ENCODE peak calls at places on chromosomes 2 and 18, in six cellular contexts. Q, M, D, C, V and H are unnamed samples.

GRCh38 chr2:102806250-102806837 is 44.5 kb downstream of the TMEM182 start:
- DNase-seq in Q (peak; percentile 90), M (peak; percentile 50), D (peak; percentile 73), C (peak; percentile 84), V (peak; percentile 88), H (peak; percentile 44)

GRCh38 chr2:236021497-236022057 is 146.6 kb downstream of the GBX2 start:
- DNase-seq in Q (no peak), M (no peak), D (no peak), C (no peak), V (no peak), H (no peak)

GRCh38 chr2:41668529-41668928 is 379.3 kb upstream of the PKDCC start:
- DNase-seq in Q (peak; percentile 5), M (no peak), D (no peak), C (peak; percentile 7), V (peak; percentile 20), H (no peak)

GRCh38 chr2:225122582-225123486 is 80.6 kb upstream of the DOCK10 start:
- DNase-seq in Q (peak; percentile 33), M (peak; percentile 13), D (peak; percentile 29), C (peak; percentile 42), V (peak; percentile 19), H (peak; percentile 15)

GRCh38 chr2:127508621-127509034 is 17.7 kb downstream of the IWS1 start:
- DNase-seq in Q (peak; percentile 98), M (peak; percentile 39), D (peak; percentile 97), C (peak; percentile 90), V (peak; percentile 37), H (peak; percentile 59)

GRCh38 chr2:172985139-172985874 is 90.3 kb upstream of the MAP3K20 start:
- DNase-seq in Q (peak; percentile 40), M (no peak), D (peak; percentile 66), C (peak; percentile 77), V (no peak), H (no peak)

GRCh38 chr18:78403371-78403770 is 576.2 kb upstream of the SALL3 start:
- DNase-seq in Q (no peak), M (no peak), D (no peak), C (no peak), V (no peak), H (no peak)

GRCh38 chr2:138503087-138503442 is 1.5 kb downstream of the SPOPL start:
- DNase-seq in Q (no peak), M (no peak), D (peak; percentile 28), C (no peak), V (no peak), H (no peak)

GRCh38 chr18:60053747-60054304 is 154.0 kb downstream of the PMAIP1 start:
- DNase-seq in Q (peak; percentile 79), M (peak; percentile 65), D (peak; percentile 97), C (peak; percentile 90), V (peak; percentile 34), H (peak; percentile 89)

GRCh38 chr18:31648966-31649429 is 35.4 kb downstream of the B4GALT6 start:
- DNase-seq in Q (no peak), M (no peak), D (peak; percentile 45), C (peak; percentile 65), V (peak; percentile 18), H (no peak)

GRCh38 chr2:100522430-100522829 is 40.4 kb upstream of the PDCL3 start:
- DNase-seq in Q (peak; percentile 3), M (no peak), D (no peak), C (no peak), V (no peak), H (no peak)

GRCh38 chr2:59385971-59386370 is 1144.8 kb upstream of the FANCL start:
- DNase-seq in Q (no peak), M (no peak), D (no peak), C (no peak), V (no peak), H (no peak)

GRCh38 chr2:96826546-96827278 is 10.6 kb downstream of the CNNM3 start:
- DNase-seq in Q (no peak), M (no peak), D (no peak), C (no peak), V (no peak), H (no peak)

GRCh38 chr2:178910005-178910404 is 102.8 kb upstream of the TTN start:
- DNase-seq in Q (no peak), M (no peak), D (no peak), C (no peak), V (no peak), H (no peak)

GRCh38 chr2:173462908-173463840 is 108.5 kb downstream of the CDCA7 start:
- DNase-seq in Q (peak; percentile 20), M (no peak), D (no peak), C (no peak), V (no peak), H (peak; percentile 17)

GRCh38 chr18:73235921-73236320 is 368.1 kb upstream of the NETO1 start:
- DNase-seq in Q (no peak), M (no peak), D (no peak), C (peak; percentile 29), V (no peak), H (no peak)

GRCh38 chr2:227942021-227942420 is 70.6 kb downstream of the DAW1 start:
- DNase-seq in Q (peak; percentile 39), M (no peak), D (no peak), C (peak; percentile 2), V (no peak), H (no peak)

GRCh38 chr2:138499684-138500083 is 1.9 kb upstream of the SPOPL start:
- DNase-seq in Q (no peak), M (no peak), D (no peak), C (no peak), V (no peak), H (no peak)

GRCh38 chr2:109383505-109384307 is 230.1 kb downstream of the SEPTIN10 start:
- DNase-seq in Q (no peak), M (no peak), D (no peak), C (no peak), V (no peak), H (no peak)

GRCh38 chr2:196295005-196295404 is 123.6 kb upstream of the STK17B start:
- DNase-seq in Q (peak; percentile 59), M (no peak), D (no peak), C (no peak), V (no peak), H (no peak)

GRCh38 chr2:231483398-231484329 is 19.4 kb upstream of the NCL start:
- DNase-seq in Q (no peak), M (no peak), D (no peak), C (no peak), V (peak; percentile 51), H (no peak)

GRCh38 chr2:205704101-205704741 is 21.9 kb downstream of the NRP2 start:
- DNase-seq in Q (peak; percentile 55), M (peak; percentile 67), D (no peak), C (peak; percentile 89), V (no peak), H (no peak)

GRCh38 chr18:61893304-61893970 is 630 bp upstream of the RNF152 start:
- DNase-seq in Q (peak; percentile 28), M (peak; percentile 39), D (no peak), C (peak; percentile 84), V (peak; percentile 71), H (peak; percentile 33)

GRCh38 chr18:27616324-27616723 is 431.2 kb upstream of the CHST9 start:
- DNase-seq in Q (no peak), M (no peak), D (no peak), C (no peak), V (no peak), H (no peak)